ENCODE peak calls at places on chromosomes 5 and 9, in six cellular contexts. H is ovary; F is activated CD8-positive, alpha-beta memory T cell treated with anti-CD3 and anti-CD28 coated beads, Interleukin-2, amount 10 ng/mL, durations not matched to agents 7 days and 5 days; D is CD8-positive, alpha-beta memory T cell; Y is right cardiac atrium; S is GM03348. J is an unnamed sample.

GRCh38 chr5:109146611-109147010 is 263.2 kb downstream of the PJA2 start:
- DNase-seq in H (no peak), F (no peak), D (no peak), Y (no peak), S (no peak), J (no peak)

GRCh38 chr5:54013556-54014157 is 296.7 kb downstream of the ARL15 start:
- DNase-seq in H (no peak), F (peak), D (no peak), Y (no peak), S (peak), J (peak)

GRCh38 chr5:4862500-4862899 is 277.6 kb upstream of the ADAMTS16 start:
- DNase-seq in H (no peak), F (no peak), D (no peak), Y (no peak), S (peak), J (no peak)

GRCh38 chr5:52809884-52810283 is 22.2 kb downstream of the ITGA1 start:
- DNase-seq in H (no peak), F (no peak), D (no peak), Y (peak), S (peak), J (no peak)

GRCh38 chr9:135241381-135242380 is 154.2 kb downstream of the OLFM1 start:
- DNase-seq in H (no peak), F (no peak), D (no peak), Y (peak), S (no peak), J (no peak)

GRCh38 chr9:132670816-132671371 is 630 bp downstream of the GTF3C4 start:
- DNase-seq in H (peak), F (peak), D (peak), Y (peak), S (peak), J (no peak)

GRCh38 chr9:124843635-124844034 is 9.6 kb upstream of the WDR38 start:
- DNase-seq in H (no peak), F (no peak), D (no peak), Y (no peak), S (no peak), J (no peak)

GRCh38 chr9:121625590-121625989 is 25.8 kb upstream of the DAB2IP start:
- DNase-seq in H (no peak), F (no peak), D (no peak), Y (no peak), S (no peak), J (no peak)

GRCh38 chr5:166561759-166562158 is 1729.7 kb upstream of the WWC1 start:
- DNase-seq in H (no peak), F (no peak), D (no peak), Y (no peak), S (no peak), J (no peak)

GRCh38 chr5:174741352-174741751 is 17.0 kb downstream of the MSX2 start:
- DNase-seq in H (no peak), F (no peak), D (no peak), Y (no peak), S (no peak), J (no peak)

GRCh38 chr5:390571-391491 is 52.1 kb upstream of the EXOC3 start:
- DNase-seq in H (no peak), F (peak), D (no peak), Y (no peak), S (no peak), J (no peak)

GRCh38 chr9:127137640-127138360 is 15.4 kb upstream of the ANGPTL2 start:
- DNase-seq in H (no peak), F (peak), D (no peak), Y (no peak), S (no peak), J (no peak)

GRCh38 chr9:133767625-133768024 is 29.5 kb upstream of the SARDH start:
- DNase-seq in H (no peak), F (peak), D (no peak), Y (no peak), S (no peak), J (no peak)

GRCh38 chr5:170773031-170773985 is 10.2 kb upstream of the GABRP start:
- DNase-seq in H (no peak), F (no peak), D (no peak), Y (no peak), S (no peak), J (no peak)

GRCh38 chr5:111432828-111433536 is 79.4 kb downstream of the STARD4 start:
- DNase-seq in H (no peak), F (no peak), D (no peak), Y (no peak), S (peak), J (no peak)

GRCh38 chr9:119195521-119195920 is 173.7 kb downstream of the BRINP1 start:
- DNase-seq in H (no peak), F (no peak), D (no peak), Y (no peak), S (no peak), J (no peak)

GRCh38 chr9:4324513-4324912 is 24.6 kb upstream of the GLIS3 start:
- DNase-seq in H (no peak), F (no peak), D (no peak), Y (no peak), S (peak), J (no peak)

GRCh38 chr5:93620487-93621339 is 37.7 kb downstream of the NR2F1 start:
- DNase-seq in H (peak), F (peak), D (peak), Y (peak), S (peak), J (no peak)

GRCh38 chr5:94983861-94984535 is 300.9 kb downstream of the MCTP1 start:
- DNase-seq in H (no peak), F (no peak), D (no peak), Y (no peak), S (peak), J (peak)

GRCh38 chr5:24633705-24634325 is 11.0 kb downstream of the CDH10 start:
- DNase-seq in H (no peak), F (no peak), D (no peak), Y (no peak), S (peak), J (no peak)

GRCh38 chr5:176438959-176439757 is 9.0 kb upstream of the FAF2 start:
- DNase-seq in H (no peak), F (no peak), D (no peak), Y (no peak), S (no peak), J (no peak)

GRCh38 chr5:169503899-169504298 is 79.7 kb upstream of the SPDL1 start:
- DNase-seq in H (no peak), F (no peak), D (no peak), Y (no peak), S (no peak), J (no peak)

GRCh38 chr5:142568271-142568995 is 117.5 kb downstream of the FGF1 start:
- DNase-seq in H (peak), F (no peak), D (no peak), Y (peak), S (no peak), J (no peak)

GRCh38 chr5:90921428-90921973 is 362.9 kb downstream of the ADGRV1 start:
- DNase-seq in H (no peak), F (no peak), D (no peak), Y (no peak), S (no peak), J (no peak)

GRCh38 chr5:72508241-72509170 is 1.3 kb upstream of the ZNF366 start:
- DNase-seq in H (no peak), F (no peak), D (no peak), Y (peak), S (no peak), J (no peak)

GRCh38 chr9:14838701-14839100 is 71.5 kb downstream of the FREM1 start:
- DNase-seq in H (no peak), F (no peak), D (no peak), Y (no peak), S (no peak), J (no peak)

GRCh38 chr9:86943223-86943870 is 4.0 kb downstream of the GAS1 start:
- DNase-seq in H (no peak), F (no peak), D (no peak), Y (peak), S (no peak), J (no peak)

GRCh38 chr5:74272019-74272775 is 368.3 kb downstream of the ENC1 start:
- DNase-seq in H (no peak), F (no peak), D (no peak), Y (no peak), S (peak), J (no peak)

GRCh38 chr9:87878930-87879603 is 3.6 kb upstream of the SPATA31E1 start:
- DNase-seq in H (no peak), F (no peak), D (no peak), Y (no peak), S (peak), J (peak)

GRCh38 chr5:112757468-112758208 is 20.0 kb downstream of the APC start:
- DNase-seq in H (no peak), F (no peak), D (no peak), Y (no peak), S (peak), J (peak)

GRCh38 chr9:109331353-109331752 is 10.5 kb upstream of the EPB41L4B start:
- DNase-seq in H (peak), F (no peak), D (no peak), Y (peak), S (peak), J (no peak)

GRCh38 chr5:104635216-104635615 is 1072.6 kb upstream of the NUDT12 start:
- DNase-seq in H (no peak), F (no peak), D (no peak), Y (no peak), S (no peak), J (no peak)

GRCh38 chr9:134434896-134435506 is 108.7 kb downstream of the RXRA start:
- DNase-seq in H (peak), F (no peak), D (no peak), Y (peak), S (peak), J (peak)

GRCh38 chr5:32258406-32258805 is 54.3 kb downstream of the MTMR12 start:
- DNase-seq in H (no peak), F (no peak), D (no peak), Y (no peak), S (no peak), J (no peak)

GRCh38 chr5:153714732-153715287 is 224.3 kb downstream of the GRIA1 start:
- DNase-seq in H (no peak), F (no peak), D (no peak), Y (no peak), S (peak), J (no peak)

GRCh38 chr5:181217805-181218065 is 5.3 kb upstream of the TRIM41 start:
- DNase-seq in H (peak), F (peak), D (peak), Y (peak), S (no peak), J (no peak)

GRCh38 chr9:97560851-97561250 is 59.4 kb downstream of the TMOD1 start:
- DNase-seq in H (no peak), F (peak), D (no peak), Y (peak), S (no peak), J (no peak)

GRCh38 chr5:120684749-120685415 is 220.8 kb downstream of the PRR16 start:
- DNase-seq in H (no peak), F (no peak), D (no peak), Y (no peak), S (peak), J (no peak)

GRCh38 chr5:7208911-7209310 is 187.0 kb upstream of the ADCY2 start:
- DNase-seq in H (no peak), F (no peak), D (no peak), Y (peak), S (no peak), J (no peak)

J was measured in AG09319.